ENCODE peak calls at places on chromosomes 16 and 17, in six cellular contexts. O, D, Z, C, P and L are unnamed samples.

GRCh38 chr16:49867234-49867633 is 11.3 kb upstream of the ZNF423 start:
- DNase-seq in C (no peak), D (no peak), P (no peak), Z (no peak), O (no peak), L (no peak)

GRCh38 chr16:8729779-8730334 is 55.4 kb downstream of the ABAT start:
- DNase-seq in P (no peak), O (no peak), D (no peak), Z (no peak), C (no peak), L (no peak)

GRCh38 chr17:4143563-4144410 is 790 bp downstream of the CYB5D2 start:
- DNase-seq in P (peak; percentile 82), Z (peak; percentile 94), C (peak; percentile 72), D (peak; percentile 87), O (peak; percentile 92), L (peak; percentile 88)

GRCh38 chr16:84404324-84404723 is 36.0 kb downstream of the ATP2C2 start:
- DNase-seq in P (no peak), O (no peak), Z (no peak), C (no peak), D (no peak), L (no peak)

GRCh38 chr17:43974541-43975315 is 21.0 kb upstream of the PYY start:
- DNase-seq in Z (no peak), C (no peak), P (no peak), D (no peak), O (no peak), L (no peak)

GRCh38 chr17:36945160-36945559 is 3.6 kb upstream of the AATF start:
- DNase-seq in O (no peak), C (no peak), P (no peak), D (no peak), Z (no peak), L (no peak)

GRCh38 chr17:5537251-5537650 is 47.1 kb downstream of the NLRP1 start:
- DNase-seq in P (no peak), C (no peak), O (peak; percentile 36), D (no peak), Z (no peak), L (no peak)

GRCh38 chr16:30948956-30949654 is at the start of gene ORAI3:
- DNase-seq in C (peak; percentile 71), P (no peak), O (peak; percentile 44), Z (peak; percentile 52), D (no peak), L (no peak)

GRCh38 chr16:85888405-85889331 is 10.3 kb upstream of the IRF8 start:
- DNase-seq in D (no peak), Z (peak; percentile 88), C (no peak), P (peak; percentile 33), O (peak; percentile 65), L (no peak)

GRCh38 chr17:79923974-79924638 is 84.9 kb upstream of the CBX4 start:
- DNase-seq in C (peak; percentile 76), O (peak; percentile 12), Z (peak; percentile 28), D (peak; percentile 52), P (peak; percentile 67), L (peak; percentile 50)

GRCh38 chr17:28379814-28380571 is 8.5 kb downstream of the SARM1 start:
- DNase-seq in C (no peak), P (peak; percentile 77), O (peak; percentile 57), Z (peak; percentile 75), D (no peak), L (no peak)

GRCh38 chr16:70780546-70780945 is 20.4 kb downstream of the VAC14 start:
- DNase-seq in P (no peak), O (no peak), Z (no peak), D (no peak), C (no peak), L (no peak)

GRCh38 chr16:84569382-84569987 is 48.4 kb downstream of the COTL1 start:
- DNase-seq in Z (no peak), C (no peak), P (no peak), D (no peak), O (no peak), L (no peak)

GRCh38 chr17:76382305-76382802 is 2.1 kb upstream of the SPHK1 start:
- DNase-seq in D (no peak), C (peak; percentile 43), Z (peak; percentile 29), O (peak; percentile 67), P (peak; percentile 97), L (peak; percentile 84)

GRCh38 chr17:2107506-2107905 is 52.6 kb downstream of the HIC1 start:
- DNase-seq in O (no peak), Z (no peak), C (no peak), P (no peak), D (no peak), L (no peak)

GRCh38 chr16:8496364-8496763 is 93.9 kb downstream of the TMEM114 start:
- DNase-seq in Z (no peak), D (no peak), P (no peak), C (no peak), O (no peak), L (no peak)

GRCh38 chr17:82058855-82059249 is 6.8 kb downstream of the DUS1L start:
- DNase-seq in C (no peak), O (no peak), D (no peak), Z (no peak), P (no peak), L (no peak)

GRCh38 chr16:71769222-71769621 is 39.4 kb downstream of the AP1G1 start:
- DNase-seq in D (no peak), Z (no peak), C (no peak), P (no peak), O (no peak), L (no peak)

GRCh38 chr16:48353565-48354163 is 31.5 kb downstream of the SIAH1 start:
- DNase-seq in P (peak; percentile 78), D (peak; percentile 51), O (peak; percentile 75), Z (peak; percentile 75), C (peak; percentile 74), L (peak; percentile 51)

GRCh38 chr17:65430209-65430833 is 131.1 kb downstream of the AXIN2 start:
- DNase-seq in Z (no peak), C (no peak), D (no peak), O (no peak), P (no peak), L (no peak)

GRCh38 chr17:29115906-29116651 is 64.1 kb downstream of the MYO18A start:
- DNase-seq in P (peak; percentile 36), C (peak; percentile 79), Z (peak; percentile 35), O (peak; percentile 55), D (peak; percentile 35), L (peak; percentile 79)

GRCh38 chr17:77287432-77288068 is 146.8 kb downstream of the SEC14L1 start:
- DNase-seq in P (peak; percentile 65), Z (peak; percentile 39), O (peak; percentile 94), C (no peak), D (peak; percentile 92), L (no peak)

GRCh38 chr16:13587171-13587570 is 332.8 kb upstream of the ERCC4 start:
- DNase-seq in D (no peak), P (no peak), O (no peak), C (no peak), Z (no peak), L (no peak)

GRCh38 chr16:30561212-30561816 is 3.1 kb upstream of the ZNF764 start:
- DNase-seq in Z (peak; percentile 31), O (no peak), P (no peak), C (no peak), D (no peak), L (no peak)

GRCh38 chr17:17056167-17056562 is 13.9 kb downstream of the MPRIP start:
- DNase-seq in C (no peak), P (no peak), D (no peak), O (no peak), Z (no peak), L (no peak)

GRCh38 chr16:8567355-8568230 is 22.7 kb downstream of the TMEM114 start:
- DNase-seq in D (peak; percentile 94), P (peak; percentile 97), O (peak; percentile 88), Z (peak; percentile 85), C (peak; percentile 82), L (peak; percentile 91)

GRCh38 chr16:88569614-88569984 is 604 bp upstream of the ZC3H18 start:
- DNase-seq in O (peak; percentile 7), Z (no peak), C (peak; percentile 54), P (peak; percentile 34), D (no peak), L (no peak)

GRCh38 chr16:28543072-28543471 is 4.3 kb upstream of the NUPR1 start:
- DNase-seq in D (no peak), O (no peak), C (no peak), P (no peak), Z (no peak), L (no peak)

GRCh38 chr17:74763565-74764387 is 12.4 kb downstream of the NAT9 start:
- DNase-seq in P (peak; percentile 97), C (no peak), D (no peak), O (no peak), Z (no peak), L (no peak)

GRCh38 chr17:16551878-16552636 is 16.9 kb downstream of the ZNF287 start:
- DNase-seq in P (no peak), Z (no peak), O (no peak), D (no peak), C (no peak), L (no peak)

DNA sequence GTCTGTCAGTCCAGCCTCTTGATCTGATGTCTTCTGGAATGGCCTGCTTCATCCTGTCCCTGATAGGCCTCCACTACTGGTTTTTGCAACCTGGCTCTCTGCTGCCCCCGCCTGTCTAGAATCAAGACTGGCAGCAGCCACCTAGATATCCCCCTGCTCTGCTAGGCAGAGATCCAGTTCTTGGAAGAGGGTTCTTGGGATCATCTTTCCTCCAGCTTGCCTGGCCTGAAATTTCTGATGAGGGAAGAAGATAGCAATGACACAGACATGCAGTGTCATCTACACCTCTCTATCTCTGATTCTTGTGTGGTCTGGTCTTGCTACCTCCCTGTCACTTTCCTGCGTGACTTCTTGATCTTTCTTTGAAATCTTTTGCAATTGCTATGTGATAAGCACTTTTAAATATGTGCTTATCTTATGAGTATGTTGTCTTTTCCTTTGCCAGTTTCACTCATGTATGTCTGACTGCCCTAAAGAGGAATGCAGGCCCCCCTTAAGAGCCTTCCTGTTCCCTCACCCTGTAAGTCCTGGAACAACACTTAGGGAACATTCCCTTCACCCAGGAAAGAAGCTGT is 20.3 kb upstream of the NFATC3 start:
- DNase-seq in P (peak; percentile 61), D (peak; percentile 28), Z (peak; percentile 77), O (peak; percentile 91), C (peak; percentile 88), L (no peak)
- H3K9ac ChIP-seq in P (no peak overlapping the region), D (no peak overlapping the region), Z (no peak overlapping the region), O (peak overlapping the region; percentile 34), C (peak overlapping the region; percentile 46), L (no peak overlapping the region)

DNA sequence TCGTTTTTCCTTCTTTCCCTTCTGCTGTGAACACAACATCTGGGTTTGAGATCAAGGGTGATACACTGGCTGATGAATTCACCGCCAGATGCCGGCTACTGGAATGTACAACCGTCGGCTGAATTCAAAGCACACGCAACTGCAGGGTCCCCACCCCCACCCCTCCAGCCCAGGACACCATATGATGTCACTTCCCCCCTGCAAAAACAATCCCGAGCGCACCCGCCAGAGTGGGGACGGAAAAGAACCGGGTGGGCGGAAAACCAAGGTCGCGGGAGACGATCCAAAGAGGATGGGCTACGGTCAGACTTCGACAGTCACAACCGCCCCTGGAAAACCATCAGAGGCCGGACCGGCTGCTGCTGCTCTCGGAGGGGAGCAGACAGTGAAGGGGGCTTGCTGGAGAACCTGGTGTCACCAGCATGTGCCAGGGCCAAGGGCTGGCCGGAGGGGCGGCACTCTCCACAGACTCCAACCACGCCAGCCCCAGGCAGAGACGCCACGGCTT is 23.3 kb downstream of the CEP295NL start:
- DNase-seq in C (peak; percentile 45), O (peak; percentile 98), Z (peak; percentile 64), D (no peak), P (no peak), L (no peak)
- TF ChIP-seq POLR2A in C (no peak), O (peak; percentile 35), Z (no peak), D (no peak), P (no peak), L (no peak)

GRCh38 chr17:73166731-73167581 is 2.1 kb downstream of the SSTR2 start:
- DNase-seq in D (no peak), P (no peak), C (no peak), Z (no peak), O (no peak), L (no peak)
- H3K9ac ChIP-seq in D (no peak overlapping the region), P (no peak overlapping the region), C (no peak overlapping the region), Z (no peak overlapping the region), O (no peak overlapping the region), L (no peak overlapping the region)

GRCh38 chr16:68244903-68245853 is at the start of gene PLA2G15:
- DNase-seq in O (peak; percentile 94), D (peak; percentile 83), Z (peak; percentile 93), P (peak; percentile 87), C (peak; percentile 100), L (peak; percentile 98)
- TF ChIP-seq POLR2A in O (no peak), D (no peak), Z (peak; percentile 78), P (no peak), C (peak; percentile 65), L (no peak)